ENCODE peak calls at places on chromosomes 6 and 20, in six cellular contexts. One of them, this sample, is unnamed.

GRCh38 chr20:47317127-47317895 is 39.2 kb downstream of the ZMYND8 start:
- DNase-seq in colonic mucosa: peak
- DNase-seq in MM.1S: no peak
- DNase-seq in AG09309: peak
- DNase-seq in esophagus squamous epithelium: peak
- DNase-seq in upper lobe of left lung: no peak
- DNase-seq in this sample: peak

GRCh38 chr6:116766506-116767176 is 1.1 kb upstream of the FAM162B start:
- DNase-seq in colonic mucosa: no peak
- DNase-seq in MM.1S: no peak
- DNase-seq in AG09309: no peak
- DNase-seq in esophagus squamous epithelium: no peak
- DNase-seq in upper lobe of left lung: no peak
- DNase-seq in this sample: no peak

GRCh38 chr6:97947841-97948240 is 664.8 kb upstream of the MMS22L start:
- DNase-seq in colonic mucosa: no peak
- DNase-seq in MM.1S: no peak
- DNase-seq in AG09309: no peak
- DNase-seq in esophagus squamous epithelium: no peak
- DNase-seq in upper lobe of left lung: no peak
- DNase-seq in this sample: peak

GRCh38 chr6:39088331-39088730 is 26.7 kb downstream of the SAYSD1 start:
- DNase-seq in colonic mucosa: no peak
- DNase-seq in MM.1S: peak
- DNase-seq in AG09309: peak
- DNase-seq in esophagus squamous epithelium: no peak
- DNase-seq in upper lobe of left lung: no peak
- DNase-seq in this sample: peak

GRCh38 chr6:32046450-32047083 is 8.4 kb downstream of the CYP21A2 start:
- DNase-seq in colonic mucosa: peak
- DNase-seq in MM.1S: no peak
- DNase-seq in AG09309: no peak
- DNase-seq in esophagus squamous epithelium: no peak
- DNase-seq in upper lobe of left lung: peak
- DNase-seq in this sample: no peak

GRCh38 chr20:58986968-58987517 is 6.0 kb downstream of the NELFCD start:
- DNase-seq in colonic mucosa: no peak
- DNase-seq in MM.1S: no peak
- DNase-seq in AG09309: no peak
- DNase-seq in esophagus squamous epithelium: no peak
- DNase-seq in upper lobe of left lung: no peak
- DNase-seq in this sample: no peak

GRCh38 chr6:11462742-11463414 is 74.7 kb upstream of the TMEM170B start:
- DNase-seq in colonic mucosa: no peak
- DNase-seq in MM.1S: no peak
- DNase-seq in AG09309: no peak
- DNase-seq in esophagus squamous epithelium: no peak
- DNase-seq in upper lobe of left lung: no peak
- DNase-seq in this sample: no peak

GRCh38 chr6:140784573-140784972 is 1348.2 kb upstream of the GJE1 start:
- DNase-seq in colonic mucosa: no peak
- DNase-seq in MM.1S: no peak
- DNase-seq in AG09309: no peak
- DNase-seq in esophagus squamous epithelium: no peak
- DNase-seq in upper lobe of left lung: no peak
- DNase-seq in this sample: no peak

GRCh38 chr20:13458860-13459451 is 179.8 kb downstream of the TASP1 start:
- DNase-seq in colonic mucosa: peak
- DNase-seq in MM.1S: peak
- DNase-seq in AG09309: no peak
- DNase-seq in esophagus squamous epithelium: no peak
- DNase-seq in upper lobe of left lung: no peak
- DNase-seq in this sample: peak

GRCh38 chr20:63011798-63012197 is 5.0 kb upstream of the BHLHE23 start:
- DNase-seq in colonic mucosa: no peak
- DNase-seq in MM.1S: no peak
- DNase-seq in AG09309: no peak
- DNase-seq in esophagus squamous epithelium: no peak
- DNase-seq in upper lobe of left lung: no peak
- DNase-seq in this sample: no peak

GRCh38 chr6:143807103-143807425 is 36.1 kb upstream of the LTV1 start:
- DNase-seq in colonic mucosa: no peak
- DNase-seq in MM.1S: no peak
- DNase-seq in AG09309: no peak
- DNase-seq in esophagus squamous epithelium: no peak
- DNase-seq in upper lobe of left lung: no peak
- DNase-seq in this sample: no peak

GRCh38 chr6:16102208-16102607 is 26.7 kb upstream of the MYLIP start:
- DNase-seq in colonic mucosa: no peak
- DNase-seq in MM.1S: no peak
- DNase-seq in AG09309: no peak
- DNase-seq in esophagus squamous epithelium: no peak
- DNase-seq in upper lobe of left lung: no peak
- DNase-seq in this sample: no peak

GRCh38 chr6:68726992-68727391 is 91.9 kb downstream of the ADGRB3 start:
- DNase-seq in colonic mucosa: no peak
- DNase-seq in MM.1S: no peak
- DNase-seq in AG09309: no peak
- DNase-seq in esophagus squamous epithelium: no peak
- DNase-seq in upper lobe of left lung: no peak
- DNase-seq in this sample: no peak

GRCh38 chr6:148247386-148248063 is 95.1 kb upstream of the SASH1 start:
- DNase-seq in colonic mucosa: no peak
- DNase-seq in MM.1S: no peak
- DNase-seq in AG09309: no peak
- DNase-seq in esophagus squamous epithelium: no peak
- DNase-seq in upper lobe of left lung: no peak
- DNase-seq in this sample: no peak

GRCh38 chr20:43751167-43752050 is 24.6 kb upstream of the GTSF1L start:
- DNase-seq in colonic mucosa: no peak
- DNase-seq in MM.1S: peak
- DNase-seq in AG09309: peak
- DNase-seq in esophagus squamous epithelium: no peak
- DNase-seq in upper lobe of left lung: no peak
- DNase-seq in this sample: peak

GRCh38 chr6:2387445-2387844 is 142.0 kb upstream of the GMDS start:
- DNase-seq in colonic mucosa: no peak
- DNase-seq in MM.1S: no peak
- DNase-seq in AG09309: no peak
- DNase-seq in esophagus squamous epithelium: no peak
- DNase-seq in upper lobe of left lung: no peak
- DNase-seq in this sample: no peak

GRCh38 chr6:81750660-81751387 is 1.7 kb downstream of the TENT5A start:
- DNase-seq in colonic mucosa: no peak
- DNase-seq in MM.1S: no peak
- DNase-seq in AG09309: no peak
- DNase-seq in esophagus squamous epithelium: no peak
- DNase-seq in upper lobe of left lung: no peak
- DNase-seq in this sample: no peak

GRCh38 chr6:49541936-49542335 is 8.5 kb upstream of the C6orf141 start:
- DNase-seq in colonic mucosa: no peak
- DNase-seq in MM.1S: no peak
- DNase-seq in AG09309: no peak
- DNase-seq in esophagus squamous epithelium: no peak
- DNase-seq in upper lobe of left lung: no peak
- DNase-seq in this sample: no peak

GRCh38 chr6:134446228-134446848 is 128.4 kb upstream of the SGK1 start:
- DNase-seq in colonic mucosa: no peak
- DNase-seq in MM.1S: no peak
- DNase-seq in AG09309: no peak
- DNase-seq in esophagus squamous epithelium: no peak
- DNase-seq in upper lobe of left lung: no peak
- DNase-seq in this sample: peak

GRCh38 chr20:38889050-38889449 is 37.2 kb upstream of the FAM83D start:
- DNase-seq in colonic mucosa: no peak
- DNase-seq in MM.1S: no peak
- DNase-seq in AG09309: no peak
- DNase-seq in esophagus squamous epithelium: no peak
- DNase-seq in upper lobe of left lung: no peak
- DNase-seq in this sample: no peak

GRCh38 chr20:24866742-24867141 is 82.3 kb upstream of the CST7 start:
- DNase-seq in colonic mucosa: no peak
- DNase-seq in MM.1S: no peak
- DNase-seq in AG09309: no peak
- DNase-seq in esophagus squamous epithelium: no peak
- DNase-seq in upper lobe of left lung: no peak
- DNase-seq in this sample: no peak

GRCh38 chr20:652611-653109 is 340 bp downstream of the SRXN1 start:
- DNase-seq in colonic mucosa: peak
- DNase-seq in MM.1S: peak
- DNase-seq in AG09309: no peak
- DNase-seq in esophagus squamous epithelium: no peak
- DNase-seq in upper lobe of left lung: no peak
- DNase-seq in this sample: no peak

GRCh38 chr6:75317503-75318206 is 33.1 kb upstream of the TMEM30A start:
- DNase-seq in colonic mucosa: no peak
- DNase-seq in MM.1S: no peak
- DNase-seq in AG09309: peak
- DNase-seq in esophagus squamous epithelium: no peak
- DNase-seq in upper lobe of left lung: no peak
- DNase-seq in this sample: peak

GRCh38 chr6:149474108-149474935 is 10.5 kb downstream of the ZC3H12D start:
- DNase-seq in colonic mucosa: no peak
- DNase-seq in MM.1S: no peak
- DNase-seq in AG09309: no peak
- DNase-seq in esophagus squamous epithelium: no peak
- DNase-seq in upper lobe of left lung: peak
- DNase-seq in this sample: no peak
- TF ChIP-seq CTCF in colonic mucosa: no peak
- TF ChIP-seq CTCF in MM.1S: no peak
- TF ChIP-seq CTCF in AG09309: no peak
- TF ChIP-seq CTCF in esophagus squamous epithelium: no peak
- TF ChIP-seq CTCF in upper lobe of left lung: no peak
- TF ChIP-seq CTCF in this sample: no peak

DNA sequence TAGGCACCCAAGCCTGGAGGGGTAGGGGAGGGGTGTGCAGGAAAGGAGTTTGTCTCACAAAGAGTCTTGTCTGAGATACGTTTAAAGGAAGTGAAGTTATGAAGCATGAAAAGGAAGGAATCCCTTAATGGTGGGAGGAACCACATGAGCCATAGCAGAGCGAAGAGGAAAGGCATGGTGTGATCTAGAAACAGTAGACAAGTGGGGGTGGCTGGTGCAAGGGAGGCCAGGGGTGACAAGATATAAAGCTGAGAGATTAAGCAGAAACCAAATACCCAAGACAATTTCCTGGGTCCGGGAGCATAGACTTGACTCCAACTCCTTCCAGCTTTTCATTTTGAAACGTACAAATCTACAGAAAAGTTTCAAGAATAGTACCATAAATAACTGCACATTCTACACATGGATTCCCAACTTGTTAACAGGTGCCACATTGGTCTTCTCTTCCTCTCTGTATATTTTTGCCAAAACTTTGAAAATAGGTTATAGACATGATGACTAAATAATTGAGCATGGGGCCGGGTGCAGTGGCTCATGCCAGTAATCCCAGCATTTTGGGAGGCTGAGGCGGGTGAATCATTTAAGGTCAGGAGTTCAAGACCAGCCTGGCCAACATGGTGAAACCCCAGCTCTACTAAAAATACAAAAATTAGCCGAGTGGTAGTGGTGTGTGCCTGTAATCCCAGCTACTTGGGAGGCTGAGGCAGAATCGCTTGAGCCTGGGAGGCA is 211.6 kb downstream of the SLC24A3 start:
- DNase-seq in colonic mucosa: no peak
- DNase-seq in MM.1S: no peak
- DNase-seq in AG09309: no peak
- DNase-seq in esophagus squamous epithelium: no peak
- DNase-seq in upper lobe of left lung: no peak
- DNase-seq in this sample: no peak
- H3K4me3 ChIP-seq in colonic mucosa: no peak
- H3K4me3 ChIP-seq in MM.1S: no peak
- H3K4me3 ChIP-seq in AG09309: no peak
- H3K4me3 ChIP-seq in esophagus squamous epithelium: no peak
- H3K4me3 ChIP-seq in upper lobe of left lung: no peak
- H3K4me3 ChIP-seq in this sample: no peak

GRCh38 chr20:19974621-19975435 is 42.3 kb upstream of the NAA20 start:
- DNase-seq in colonic mucosa: peak
- DNase-seq in MM.1S: no peak
- DNase-seq in AG09309: peak
- DNase-seq in esophagus squamous epithelium: no peak
- DNase-seq in upper lobe of left lung: peak
- DNase-seq in this sample: peak
- TF ChIP-seq CTCF in colonic mucosa: no peak
- TF ChIP-seq CTCF in MM.1S: no peak
- TF ChIP-seq CTCF in AG09309: no peak
- TF ChIP-seq CTCF in esophagus squamous epithelium: no peak
- TF ChIP-seq CTCF in upper lobe of left lung: no peak
- TF ChIP-seq CTCF in this sample: no peak

DNA sequence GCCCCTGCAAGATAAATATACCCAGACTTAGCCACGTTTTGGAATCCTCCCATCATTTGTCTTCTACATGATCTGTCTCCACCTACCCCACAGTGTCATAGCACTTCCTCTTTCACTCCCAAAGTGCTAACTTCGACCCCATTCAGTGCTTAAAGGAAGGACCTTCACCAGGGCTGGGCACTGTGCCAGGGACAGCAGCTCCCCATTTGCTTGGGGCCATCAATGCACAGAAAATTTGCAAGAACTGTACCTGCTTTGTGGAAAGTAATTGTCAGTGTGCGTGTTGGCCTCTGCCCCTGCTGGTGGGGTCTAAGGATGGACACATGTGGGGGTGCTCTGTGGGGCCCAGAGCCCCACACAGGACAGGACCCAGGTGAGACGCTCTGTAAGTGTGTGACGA is 5.2 kb upstream of the BPIFA2 start:
- DNase-seq in colonic mucosa: no peak
- DNase-seq in MM.1S: no peak
- DNase-seq in AG09309: no peak
- DNase-seq in esophagus squamous epithelium: no peak
- DNase-seq in upper lobe of left lung: no peak
- DNase-seq in this sample: no peak
- H3K4me3 ChIP-seq in colonic mucosa: no peak
- H3K4me3 ChIP-seq in MM.1S: no peak
- H3K4me3 ChIP-seq in AG09309: no peak
- H3K4me3 ChIP-seq in esophagus squamous epithelium: no peak
- H3K4me3 ChIP-seq in upper lobe of left lung: no peak
- H3K4me3 ChIP-seq in this sample: no peak

GRCh38 chr6:89081423-89082322 is 1.1 kb downstream of the PNRC1 start:
- DNase-seq in colonic mucosa: peak
- DNase-seq in MM.1S: peak
- DNase-seq in AG09309: peak
- DNase-seq in esophagus squamous epithelium: peak
- DNase-seq in upper lobe of left lung: peak
- DNase-seq in this sample: peak
- TF ChIP-seq CTCF in colonic mucosa: no peak
- TF ChIP-seq CTCF in MM.1S: no peak
- TF ChIP-seq CTCF in AG09309: no peak
- TF ChIP-seq CTCF in esophagus squamous epithelium: no peak
- TF ChIP-seq CTCF in upper lobe of left lung: peak
- TF ChIP-seq CTCF in this sample: no peak

GRCh38 chr20:33929917-33930316 is 63.8 kb upstream of the RALY start:
- DNase-seq in colonic mucosa: no peak
- DNase-seq in MM.1S: no peak
- DNase-seq in AG09309: no peak
- DNase-seq in esophagus squamous epithelium: no peak
- DNase-seq in upper lobe of left lung: no peak
- DNase-seq in this sample: no peak
- H3K4me3 ChIP-seq in colonic mucosa: no peak
- H3K4me3 ChIP-seq in MM.1S: no peak
- H3K4me3 ChIP-seq in AG09309: no peak
- H3K4me3 ChIP-seq in esophagus squamous epithelium: no peak
- H3K4me3 ChIP-seq in upper lobe of left lung: no peak
- H3K4me3 ChIP-seq in this sample: no peak

This sample was measured in astrocyte of the cerebellum.